ENCODE peak calls at places on chromosomes 16 and 17, in five cellular contexts. One of them, this sample, is unnamed.

GRCh38 chr16:88936913-88937666 is 39.9 kb downstream of the CBFA2T3 start:
- DNase-seq in choroid plexus epithelial cell: no peak
- DNase-seq in sigmoid colon: no peak
- DNase-seq in stomach: no peak
- DNase-seq in transverse colon: no peak
- DNase-seq in this sample: no peak

GRCh38 chr17:41635121-41636097 is 11.0 kb upstream of the KRT17 start:
- DNase-seq in choroid plexus epithelial cell: no peak
- DNase-seq in sigmoid colon: no peak
- DNase-seq in stomach: peak
- DNase-seq in transverse colon: no peak
- DNase-seq in this sample: peak

GRCh38 chr17:37088459-37088858 is 139.7 kb downstream of the AATF start:
- DNase-seq in choroid plexus epithelial cell: peak
- DNase-seq in sigmoid colon: no peak
- DNase-seq in stomach: peak
- DNase-seq in transverse colon: no peak
- DNase-seq in this sample: no peak

GRCh38 chr17:75065562-75066151 is 18.6 kb downstream of the KCTD2 start:
- DNase-seq in choroid plexus epithelial cell: peak
- DNase-seq in sigmoid colon: no peak
- DNase-seq in stomach: no peak
- DNase-seq in transverse colon: no peak
- DNase-seq in this sample: no peak

GRCh38 chr17:320809-321385 is 31.7 kb downstream of the RPH3AL start:
- DNase-seq in choroid plexus epithelial cell: no peak
- DNase-seq in sigmoid colon: peak
- DNase-seq in stomach: no peak
- DNase-seq in transverse colon: no peak
- DNase-seq in this sample: no peak

GRCh38 chr16:8713635-8714097 is 39.2 kb downstream of the ABAT start:
- DNase-seq in choroid plexus epithelial cell: no peak
- DNase-seq in sigmoid colon: no peak
- DNase-seq in stomach: no peak
- DNase-seq in transverse colon: no peak
- DNase-seq in this sample: no peak

GRCh38 chr17:52841971-52842370 is 683.5 kb upstream of the CA10 start:
- DNase-seq in choroid plexus epithelial cell: no peak
- DNase-seq in sigmoid colon: no peak
- DNase-seq in stomach: no peak
- DNase-seq in transverse colon: no peak
- DNase-seq in this sample: no peak

GRCh38 chr17:39270923-39271322 is 45.2 kb upstream of the STAC2 start:
- DNase-seq in choroid plexus epithelial cell: peak
- DNase-seq in sigmoid colon: no peak
- DNase-seq in stomach: no peak
- DNase-seq in transverse colon: no peak
- DNase-seq in this sample: peak

GRCh38 chr17:80968602-80969029 is 23.0 kb upstream of the CHMP6 start:
- DNase-seq in choroid plexus epithelial cell: peak
- DNase-seq in sigmoid colon: peak
- DNase-seq in stomach: no peak
- DNase-seq in transverse colon: peak
- DNase-seq in this sample: peak

GRCh38 chr17:61647044-61647443 is 56.0 kb upstream of the NACA2 start:
- DNase-seq in choroid plexus epithelial cell: peak
- DNase-seq in sigmoid colon: no peak
- DNase-seq in stomach: no peak
- DNase-seq in transverse colon: no peak
- DNase-seq in this sample: no peak

GRCh38 chr17:219696-220095 is 38.2 kb upstream of the DOC2B start:
- DNase-seq in choroid plexus epithelial cell: no peak
- DNase-seq in sigmoid colon: peak
- DNase-seq in stomach: no peak
- DNase-seq in transverse colon: no peak
- DNase-seq in this sample: peak

GRCh38 chr16:20846030-20846429 is 39.7 kb downstream of the REXO5 start:
- DNase-seq in choroid plexus epithelial cell: no peak
- DNase-seq in sigmoid colon: no peak
- DNase-seq in stomach: no peak
- DNase-seq in transverse colon: no peak
- DNase-seq in this sample: no peak

GRCh38 chr17:3890082-3890892 is 2.6 kb downstream of the CAMKK1 start:
- DNase-seq in choroid plexus epithelial cell: peak
- DNase-seq in sigmoid colon: peak
- DNase-seq in stomach: peak
- DNase-seq in transverse colon: peak
- DNase-seq in this sample: peak

GRCh38 chr16:88005148-88005547 is 53.9 kb downstream of the BANP start:
- DNase-seq in choroid plexus epithelial cell: no peak
- DNase-seq in sigmoid colon: peak
- DNase-seq in stomach: no peak
- DNase-seq in transverse colon: no peak
- DNase-seq in this sample: no peak

GRCh38 chr16:627458-628239 is 3.1 kb upstream of the WFIKKN1 start:
- DNase-seq in choroid plexus epithelial cell: no peak
- DNase-seq in sigmoid colon: peak
- DNase-seq in stomach: peak
- DNase-seq in transverse colon: no peak
- DNase-seq in this sample: no peak

GRCh38 chr17:1623057-1623456 is 5.6 kb downstream of the SLC43A2 start:
- DNase-seq in choroid plexus epithelial cell: no peak
- DNase-seq in sigmoid colon: no peak
- DNase-seq in stomach: no peak
- DNase-seq in transverse colon: no peak
- DNase-seq in this sample: no peak

GRCh38 chr16:84150926-84151325 is 5.8 kb downstream of the DNAAF1 start:
- DNase-seq in choroid plexus epithelial cell: no peak
- DNase-seq in sigmoid colon: no peak
- DNase-seq in stomach: no peak
- DNase-seq in transverse colon: no peak
- DNase-seq in this sample: no peak

GRCh38 chr17:73750975-73751374 is 106.7 kb upstream of the SDK2 start:
- DNase-seq in choroid plexus epithelial cell: no peak
- DNase-seq in sigmoid colon: no peak
- DNase-seq in stomach: peak
- DNase-seq in transverse colon: peak
- DNase-seq in this sample: no peak

GRCh38 chr16:54284319-54284930 is 2.2 kb downstream of the IRX3 start:
- DNase-seq in choroid plexus epithelial cell: no peak
- DNase-seq in sigmoid colon: no peak
- DNase-seq in stomach: peak
- DNase-seq in transverse colon: peak
- DNase-seq in this sample: no peak

GRCh38 chr17:36500745-36501225 is 14.3 kb downstream of the ZNHIT3 start:
- DNase-seq in choroid plexus epithelial cell: no peak
- DNase-seq in sigmoid colon: peak
- DNase-seq in stomach: no peak
- DNase-seq in transverse colon: no peak
- DNase-seq in this sample: no peak

GRCh38 chr16:74999208-74999682 is 421 bp downstream of the ZNRF1 start:
- DNase-seq in choroid plexus epithelial cell: peak
- DNase-seq in sigmoid colon: peak
- DNase-seq in stomach: no peak
- DNase-seq in transverse colon: peak
- DNase-seq in this sample: peak

GRCh38 chr16:50699345-50700159 is 6.1 kb downstream of the NOD2 start:
- DNase-seq in choroid plexus epithelial cell: peak
- DNase-seq in sigmoid colon: no peak
- DNase-seq in stomach: no peak
- DNase-seq in transverse colon: no peak
- DNase-seq in this sample: no peak

GRCh38 chr17:62700964-62701705 is 73.7 kb downstream of the MRC2 start:
- DNase-seq in choroid plexus epithelial cell: no peak
- DNase-seq in sigmoid colon: peak
- DNase-seq in stomach: no peak
- DNase-seq in transverse colon: no peak
- DNase-seq in this sample: no peak

GRCh38 chr17:42531455-42532354 is 4.3 kb upstream of the NAGLU start:
- DNase-seq in choroid plexus epithelial cell: no peak
- DNase-seq in sigmoid colon: peak
- DNase-seq in stomach: peak
- DNase-seq in transverse colon: peak
- DNase-seq in this sample: no peak

GRCh38 chr17:74542727-74543383 is 3.1 kb downstream of the CD300C start:
- DNase-seq in choroid plexus epithelial cell: no peak
- DNase-seq in sigmoid colon: peak
- DNase-seq in stomach: no peak
- DNase-seq in transverse colon: no peak
- DNase-seq in this sample: no peak

GRCh38 chr16:82671743-82672142 is 45.0 kb downstream of the CDH13 start:
- DNase-seq in choroid plexus epithelial cell: no peak
- DNase-seq in sigmoid colon: no peak
- DNase-seq in stomach: no peak
- DNase-seq in transverse colon: peak
- DNase-seq in this sample: no peak

DNA sequence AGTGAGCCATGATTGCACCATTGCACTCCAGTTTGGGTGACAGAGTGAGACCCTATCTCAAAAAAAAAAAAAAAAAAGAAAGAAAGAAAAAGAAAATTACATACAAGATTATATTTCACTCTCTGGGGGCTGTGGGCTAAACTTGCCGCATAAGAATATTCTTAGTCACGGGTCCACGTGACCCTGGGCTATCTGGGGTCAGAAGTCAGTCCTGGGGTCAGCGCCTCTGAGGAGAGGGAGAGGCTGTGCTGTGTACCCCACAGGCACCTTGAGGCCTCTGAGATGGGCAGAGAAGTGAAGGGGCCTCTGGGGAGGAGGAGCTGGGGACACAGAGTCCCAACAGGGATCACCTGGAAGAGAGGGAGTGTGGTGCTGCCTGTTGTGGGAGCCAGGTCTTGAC is 5.8 kb upstream of the CD79B start:
- DNase-seq in choroid plexus epithelial cell: no peak
- DNase-seq in sigmoid colon: no peak
- DNase-seq in stomach: no peak
- DNase-seq in transverse colon: no peak
- DNase-seq in this sample: no peak
- H3K4me3 ChIP-seq in choroid plexus epithelial cell: no peak
- H3K4me3 ChIP-seq in sigmoid colon: no peak
- H3K4me3 ChIP-seq in stomach: no peak
- H3K4me3 ChIP-seq in transverse colon: no peak
- H3K4me3 ChIP-seq in this sample: no peak

DNA sequence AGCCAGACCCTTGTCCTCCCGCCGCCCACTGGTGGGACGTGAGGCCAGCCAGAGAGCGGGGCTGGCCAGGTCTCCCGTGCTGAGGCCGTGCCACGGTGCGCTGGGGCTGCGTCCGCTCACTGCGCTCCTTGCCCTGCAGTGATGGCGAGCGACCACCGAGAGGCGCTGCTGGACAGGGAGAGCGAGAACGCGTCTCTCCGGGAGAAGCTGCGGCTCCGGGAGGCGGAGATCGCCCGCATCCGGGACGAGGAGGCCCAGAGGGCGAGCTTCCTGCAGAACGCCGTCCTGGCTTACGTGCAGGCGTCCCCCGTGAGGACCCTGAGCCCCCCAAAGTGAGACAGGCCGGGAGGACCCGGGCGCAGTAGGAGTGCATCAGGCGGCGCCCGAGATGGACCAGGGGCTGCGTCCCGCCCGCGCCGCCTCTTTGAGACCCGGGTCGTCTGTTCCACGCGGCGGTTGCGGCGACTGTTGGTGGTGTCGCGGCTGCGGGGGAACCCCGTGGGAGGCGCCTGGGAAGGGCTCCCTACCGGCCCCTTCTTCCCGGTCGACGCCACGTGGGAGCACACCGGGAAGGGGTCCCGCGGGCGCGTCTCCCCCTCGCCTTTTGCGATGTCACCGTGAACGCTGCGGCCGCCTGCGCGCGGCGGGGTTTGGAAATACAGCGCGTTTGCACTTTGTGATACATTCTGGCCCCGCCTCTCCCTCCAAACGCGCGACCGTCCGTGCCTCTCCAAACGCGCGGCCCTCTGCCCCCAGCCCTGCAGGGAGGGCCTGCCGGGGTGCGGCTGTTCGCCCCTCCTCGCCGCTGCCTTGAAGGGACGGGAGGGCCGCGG is 792 bp upstream of the RAC3 start:
- DNase-seq in choroid plexus epithelial cell: peak
- DNase-seq in sigmoid colon: peak
- DNase-seq in stomach: peak
- DNase-seq in transverse colon: peak
- DNase-seq in this sample: peak
- H3K4me3 ChIP-seq in choroid plexus epithelial cell: peak
- H3K4me3 ChIP-seq in sigmoid colon: peak
- H3K4me3 ChIP-seq in stomach: peak
- H3K4me3 ChIP-seq in transverse colon: peak
- H3K4me3 ChIP-seq in this sample: no peak

GRCh38 chr16:80954985-80955384 is 51.7 kb downstream of the CMC2 start:
- DNase-seq in choroid plexus epithelial cell: no peak
- DNase-seq in sigmoid colon: no peak
- DNase-seq in stomach: no peak
- DNase-seq in transverse colon: no peak
- DNase-seq in this sample: no peak
- H3K4me3 ChIP-seq in choroid plexus epithelial cell: no peak
- H3K4me3 ChIP-seq in sigmoid colon: no peak
- H3K4me3 ChIP-seq in stomach: no peak
- H3K4me3 ChIP-seq in transverse colon: no peak
- H3K4me3 ChIP-seq in this sample: no peak

DNA sequence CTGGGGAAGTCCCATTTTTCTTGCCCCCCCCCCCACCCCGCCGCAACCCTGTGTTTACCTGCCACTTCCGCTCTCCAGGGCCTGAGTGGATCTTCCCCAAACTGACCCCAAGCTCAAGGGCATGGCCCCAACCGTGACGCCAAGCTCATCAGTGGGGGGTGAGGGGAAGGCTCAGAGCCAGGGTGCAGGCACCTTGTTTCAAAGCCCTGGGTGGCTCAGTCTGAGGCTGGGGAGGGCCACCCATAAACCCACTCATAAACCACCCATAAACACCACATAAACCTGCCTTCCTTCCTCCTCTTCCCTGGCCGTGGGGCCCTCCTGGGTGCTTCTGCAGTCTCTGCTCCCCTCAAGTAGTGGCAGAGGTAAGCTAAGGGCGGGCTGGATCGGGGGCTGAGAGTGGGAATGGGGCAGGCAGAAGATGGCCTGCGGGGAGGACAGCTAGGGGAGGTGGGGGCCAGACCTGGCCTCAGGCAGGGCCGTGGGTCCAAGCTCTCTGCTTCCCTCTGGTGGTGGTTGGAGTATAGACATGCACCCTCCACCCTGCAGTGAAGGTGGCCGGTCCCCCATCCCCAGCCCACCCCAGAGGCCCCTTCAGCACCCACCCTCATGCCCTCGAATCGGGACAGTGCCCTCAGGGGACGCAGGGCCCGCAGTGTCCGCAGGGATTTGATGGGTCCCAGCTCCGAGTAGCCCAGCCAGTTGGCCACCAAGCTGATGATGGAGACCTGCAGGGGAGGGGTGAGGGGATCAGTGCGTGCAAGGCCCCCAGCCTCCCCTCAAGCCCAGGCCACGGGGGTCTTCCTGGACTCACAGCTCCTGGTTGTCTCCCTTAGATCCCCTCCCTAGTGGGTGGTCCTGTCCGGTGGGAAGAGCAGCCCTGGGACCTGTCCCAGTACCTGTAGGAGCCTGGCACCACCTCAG is 14.6 kb upstream of the CD79B start:
- DNase-seq in choroid plexus epithelial cell: peak
- DNase-seq in sigmoid colon: no peak
- DNase-seq in stomach: peak
- DNase-seq in transverse colon: peak
- DNase-seq in this sample: peak
- H3K4me3 ChIP-seq in choroid plexus epithelial cell: no peak
- H3K4me3 ChIP-seq in sigmoid colon: no peak
- H3K4me3 ChIP-seq in stomach: no peak
- H3K4me3 ChIP-seq in transverse colon: no peak
- H3K4me3 ChIP-seq in this sample: no peak

GRCh38 chr16:79598341-79599181 is 2.0 kb downstream of the MAF start:
- DNase-seq in choroid plexus epithelial cell: peak
- DNase-seq in sigmoid colon: peak
- DNase-seq in stomach: peak
- DNase-seq in transverse colon: peak
- DNase-seq in this sample: peak
- H3K4me3 ChIP-seq in choroid plexus epithelial cell: peak
- H3K4me3 ChIP-seq in sigmoid colon: peak
- H3K4me3 ChIP-seq in stomach: peak
- H3K4me3 ChIP-seq in transverse colon: peak
- H3K4me3 ChIP-seq in this sample: peak